ENCODE peak calls at places on chromosome 3, in five cellular contexts. Q is choroid plexus epithelial cell, E is lower leg skin, G is psoas muscle, J is B cell. W is an unnamed sample.

GRCh38 chr3:28349397-28350000 is 875 bp upstream of the AZI2 start:
- DNase-seq in Q (peak), E (no peak), J (no peak), G (no peak), W (peak)

GRCh38 chr3:63908081-63908736 is 4.0 kb downstream of the SCAANT1 start:
- DNase-seq in J (no peak), G (no peak), E (no peak), Q (peak), W (no peak)

GRCh38 chr3:187726564-187726963 is 18.7 kb downstream of the BCL6 start:
- DNase-seq in J (no peak), G (no peak), Q (no peak), E (no peak), W (no peak)

GRCh38 chr3:170482199-170482598 is 63.5 kb downstream of the CLDN11 start:
- DNase-seq in E (no peak), G (no peak), J (no peak), Q (no peak), W (peak)

GRCh38 chr3:186821429-186822367 is 15.4 kb upstream of the RFC4 start:
- DNase-seq in Q (peak), E (no peak), J (peak), G (no peak), W (peak)

GRCh38 chr3:111156506-111156905 is 84.9 kb downstream of the NECTIN3 start:
- DNase-seq in Q (peak), E (no peak), G (no peak), J (no peak), W (no peak)

GRCh38 chr3:187973977-187974856 is 179.7 kb upstream of the LPP start:
- DNase-seq in J (peak), E (no peak), G (no peak), Q (no peak), W (no peak)

GRCh38 chr3:41155834-41156233 is 43.5 kb upstream of the CTNNB1 start:
- DNase-seq in J (no peak), E (no peak), Q (no peak), G (no peak), W (no peak)

GRCh38 chr3:8607285-8608040 is 37.1 kb downstream of the SSUH2 start:
- DNase-seq in J (no peak), G (peak), Q (peak), E (peak), W (peak)

GRCh38 chr3:172517859-172518466 is 5.3 kb downstream of the TNFSF10 start:
- DNase-seq in J (no peak), E (no peak), G (no peak), Q (no peak), W (peak)

GRCh38 chr3:4977889-4978258 is 1.4 kb upstream of the BHLHE40 start:
- DNase-seq in J (no peak), Q (peak), G (no peak), E (no peak), W (no peak)
- TF ChIP-seq CTCF in J (no peak), Q (no peak), G (no peak), E (no peak), W (no peak)

GRCh38 chr3:76651784-76652183 is 388.1 kb upstream of the ROBO2 start:
- DNase-seq in E (no peak), Q (peak), J (no peak), G (no peak), W (no peak)

GRCh38 chr3:76652524-76652923 is 387.4 kb upstream of the ROBO2 start:
- DNase-seq in Q (no peak), E (no peak), G (no peak), J (no peak), W (no peak)

GRCh38 chr3:76643620-76644019 is 396.3 kb upstream of the ROBO2 start:
- DNase-seq in E (no peak), G (no peak), J (no peak), Q (no peak), W (no peak)

GRCh38 chr3:76645724-76646123 is 394.2 kb upstream of the ROBO2 start:
- DNase-seq in Q (no peak), J (no peak), E (no peak), G (no peak), W (no peak)

DNA sequence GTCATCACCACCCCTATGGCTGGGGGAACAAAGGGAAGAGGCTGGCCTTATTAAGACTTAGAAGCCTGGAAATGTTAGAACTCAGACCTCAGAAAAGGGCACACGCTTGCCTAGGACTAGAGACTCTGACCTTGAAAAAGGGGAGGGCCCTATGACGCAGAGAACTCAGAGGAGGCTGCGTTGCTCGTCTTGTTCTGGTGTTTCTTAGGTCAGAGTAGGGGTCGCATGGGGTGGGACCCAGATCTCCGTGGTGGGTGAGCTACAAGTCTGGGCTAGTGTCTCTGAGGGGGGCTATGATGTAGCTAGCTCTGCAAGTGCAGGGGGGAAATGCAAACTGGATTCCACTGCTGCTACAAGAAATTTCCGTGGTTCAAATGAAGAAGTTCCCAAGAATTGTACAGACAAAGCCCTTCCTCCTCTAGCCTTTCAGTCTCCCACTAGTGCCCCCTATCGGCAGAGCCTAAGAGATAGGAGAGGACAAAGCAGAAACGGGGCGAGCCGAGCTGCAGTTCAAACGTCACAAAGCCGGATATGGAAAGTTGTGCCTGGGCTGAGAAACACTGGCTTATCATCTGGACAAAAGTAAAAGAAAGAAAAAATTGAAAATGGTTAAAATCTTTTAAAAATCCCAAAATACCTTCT is 392.9 kb upstream of the ROBO2 start:
- DNase-seq in Q (no peak), J (no peak), G (no peak), E (no peak), W (no peak)
- TF ChIP-seq CTCF in Q (peak), J (no peak), G (no peak), E (no peak), W (no peak)

DNA sequence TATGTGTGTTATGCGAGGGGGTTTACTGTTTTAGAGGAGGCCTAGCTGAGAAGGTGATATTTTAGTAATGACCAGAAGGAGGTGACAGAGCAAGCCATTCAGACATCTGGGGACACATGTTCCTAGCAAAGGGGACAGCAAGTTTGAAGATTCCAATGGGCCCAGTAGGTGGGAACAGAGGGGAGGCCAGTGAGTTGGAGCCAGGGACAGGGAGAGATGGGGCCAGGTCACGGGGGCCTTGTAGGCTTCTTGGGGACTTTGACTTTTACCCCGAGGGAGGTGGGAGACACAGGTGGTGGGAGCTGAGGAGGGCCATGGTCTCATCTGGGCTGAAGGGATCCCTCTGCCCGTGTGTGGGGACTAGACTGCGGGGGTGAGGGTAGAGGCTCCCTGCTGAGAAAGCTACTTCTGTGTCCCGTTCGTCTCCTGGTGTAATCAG is 72.5 kb downstream of the MGLL start:
- DNase-seq in E (no peak), J (no peak), G (no peak), Q (no peak), W (no peak)
- TF ChIP-seq CTCF in E (no peak), J (no peak), G (no peak), Q (no peak), W (no peak)

DNA sequence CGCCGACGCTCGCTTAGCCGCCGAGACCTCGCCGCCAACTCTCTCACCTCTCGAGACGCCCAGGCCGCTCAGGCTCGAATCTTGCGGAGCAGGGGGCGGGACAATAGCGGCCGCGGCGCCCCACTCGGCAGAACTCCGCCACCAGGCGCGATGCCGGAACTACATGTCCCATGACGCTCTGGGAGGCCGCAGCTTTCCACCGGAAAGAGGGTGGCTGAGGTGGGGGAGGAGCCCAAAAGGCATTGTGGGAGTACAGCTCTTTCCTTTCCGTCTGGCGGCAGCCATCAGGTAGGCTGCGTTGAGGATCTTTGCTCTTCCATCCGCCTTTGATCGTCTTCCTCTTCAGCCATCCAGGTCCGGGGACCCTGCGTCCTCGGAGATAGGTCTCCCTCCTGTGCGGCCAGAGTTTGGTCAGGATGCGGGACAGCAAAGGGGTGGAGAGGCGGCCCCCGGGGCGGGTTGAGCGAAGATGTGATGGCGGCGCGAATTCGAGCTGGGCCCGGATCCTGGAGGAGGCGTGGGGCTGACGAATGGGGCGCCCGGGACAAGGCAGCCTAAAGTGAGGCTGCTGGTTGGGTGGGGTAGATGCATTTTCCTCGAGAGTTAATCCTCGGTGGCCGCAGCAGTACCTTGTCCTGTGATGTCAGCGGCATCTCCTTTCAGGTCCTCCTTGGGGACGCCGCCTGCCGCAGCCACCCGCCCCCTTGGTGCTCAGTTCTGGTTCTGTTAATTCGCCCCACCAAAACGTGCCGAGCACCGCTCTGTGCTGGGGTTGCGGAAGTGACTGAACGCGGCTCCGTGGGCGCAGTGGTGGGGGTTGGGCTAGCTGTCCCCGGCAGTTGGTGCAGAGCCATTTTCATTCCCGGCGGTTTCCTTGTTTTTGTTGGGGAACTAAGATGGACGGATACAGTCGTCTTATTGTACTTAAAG is at the start of the genes NKIRAS1 and RPL15:
- DNase-seq in J (peak), G (peak), E (peak), Q (peak), W (peak)
- TF ChIP-seq CTCF in J (peak), G (peak), E (no peak), Q (peak), W (peak)